ENCODE peak calls at places on chromosomes 7 and 10, in seven cellular contexts. One of them, this sample, is unnamed.

GRCh38 chr7:131570401-131570800 is 14.0 kb upstream of the PODXL start:
- DNase-seq in cardiac muscle cell: no peak
- DNase-seq in amniotic stem cell: no peak
- DNase-seq in RCC 7860: no peak
- DNase-seq in stimulated activated CD4-positive, alpha-beta T cell treated with anti-CD3 and anti-CD28 coated beads, Interleukin-4, amount 100 ng/mL, for 48 hours: no peak
- DNase-seq in hippocampal formation: no peak
- DNase-seq in HCEC 1CT: no peak
- DNase-seq in this sample: no peak

GRCh38 chr10:50610364-50610763 is 13.4 kb downstream of the SGMS1 start:
- DNase-seq in stimulated activated CD4-positive, alpha-beta T cell treated with anti-CD3 and anti-CD28 coated beads, Interleukin-4, amount 100 ng/mL, for 48 hours: no peak
- DNase-seq in hippocampal formation: no peak
- DNase-seq in amniotic stem cell: no peak
- DNase-seq in cardiac muscle cell: peak
- DNase-seq in RCC 7860: no peak
- DNase-seq in HCEC 1CT: no peak
- DNase-seq in this sample: no peak

GRCh38 chr7:42691030-42691639 is 220.7 kb downstream of the C7orf25 start:
- DNase-seq in HCEC 1CT: peak
- DNase-seq in RCC 7860: peak
- DNase-seq in stimulated activated CD4-positive, alpha-beta T cell treated with anti-CD3 and anti-CD28 coated beads, Interleukin-4, amount 100 ng/mL, for 48 hours: no peak
- DNase-seq in amniotic stem cell: peak
- DNase-seq in hippocampal formation: no peak
- DNase-seq in cardiac muscle cell: peak
- DNase-seq in this sample: peak

GRCh38 chr10:102657984-102658724 is 13.9 kb downstream of the TRIM8 start:
- DNase-seq in stimulated activated CD4-positive, alpha-beta T cell treated with anti-CD3 and anti-CD28 coated beads, Interleukin-4, amount 100 ng/mL, for 48 hours: no peak
- DNase-seq in RCC 7860: no peak
- DNase-seq in HCEC 1CT: no peak
- DNase-seq in cardiac muscle cell: no peak
- DNase-seq in hippocampal formation: no peak
- DNase-seq in amniotic stem cell: no peak
- DNase-seq in this sample: no peak

GRCh38 chr7:130865408-130866236 is 131.6 kb upstream of the KLF14 start:
- DNase-seq in hippocampal formation: no peak
- DNase-seq in HCEC 1CT: peak
- DNase-seq in stimulated activated CD4-positive, alpha-beta T cell treated with anti-CD3 and anti-CD28 coated beads, Interleukin-4, amount 100 ng/mL, for 48 hours: no peak
- DNase-seq in cardiac muscle cell: peak
- DNase-seq in amniotic stem cell: no peak
- DNase-seq in RCC 7860: no peak
- DNase-seq in this sample: no peak

GRCh38 chr10:72588266-72588665 is 37.6 kb downstream of the MICU1 start:
- DNase-seq in HCEC 1CT: no peak
- DNase-seq in cardiac muscle cell: no peak
- DNase-seq in RCC 7860: no peak
- DNase-seq in stimulated activated CD4-positive, alpha-beta T cell treated with anti-CD3 and anti-CD28 coated beads, Interleukin-4, amount 100 ng/mL, for 48 hours: no peak
- DNase-seq in amniotic stem cell: no peak
- DNase-seq in hippocampal formation: no peak
- DNase-seq in this sample: no peak

GRCh38 chr10:133350950-133351329 is 3.8 kb downstream of the PRAP1 start:
- DNase-seq in RCC 7860: no peak
- DNase-seq in stimulated activated CD4-positive, alpha-beta T cell treated with anti-CD3 and anti-CD28 coated beads, Interleukin-4, amount 100 ng/mL, for 48 hours: no peak
- DNase-seq in cardiac muscle cell: no peak
- DNase-seq in HCEC 1CT: no peak
- DNase-seq in hippocampal formation: no peak
- DNase-seq in amniotic stem cell: no peak
- DNase-seq in this sample: no peak

GRCh38 chr7:1569016-1569415 is 816 bp downstream of the PSMG3 start:
- DNase-seq in hippocampal formation: no peak
- DNase-seq in amniotic stem cell: no peak
- DNase-seq in RCC 7860: peak
- DNase-seq in HCEC 1CT: no peak
- DNase-seq in stimulated activated CD4-positive, alpha-beta T cell treated with anti-CD3 and anti-CD28 coated beads, Interleukin-4, amount 100 ng/mL, for 48 hours: no peak
- DNase-seq in cardiac muscle cell: no peak
- DNase-seq in this sample: no peak

GRCh38 chr7:36278069-36278766 is 111.4 kb upstream of the ANLN start:
- DNase-seq in stimulated activated CD4-positive, alpha-beta T cell treated with anti-CD3 and anti-CD28 coated beads, Interleukin-4, amount 100 ng/mL, for 48 hours: no peak
- DNase-seq in hippocampal formation: no peak
- DNase-seq in amniotic stem cell: no peak
- DNase-seq in RCC 7860: no peak
- DNase-seq in cardiac muscle cell: no peak
- DNase-seq in HCEC 1CT: no peak
- DNase-seq in this sample: no peak

GRCh38 chr7:107879400-107880035 is 11.5 kb upstream of the DLD start:
- DNase-seq in stimulated activated CD4-positive, alpha-beta T cell treated with anti-CD3 and anti-CD28 coated beads, Interleukin-4, amount 100 ng/mL, for 48 hours: no peak
- DNase-seq in RCC 7860: peak
- DNase-seq in HCEC 1CT: peak
- DNase-seq in hippocampal formation: no peak
- DNase-seq in amniotic stem cell: peak
- DNase-seq in cardiac muscle cell: peak
- DNase-seq in this sample: peak

GRCh38 chr7:26497801-26498596 is 206.3 kb downstream of the SNX10 start:
- DNase-seq in stimulated activated CD4-positive, alpha-beta T cell treated with anti-CD3 and anti-CD28 coated beads, Interleukin-4, amount 100 ng/mL, for 48 hours: no peak
- DNase-seq in amniotic stem cell: no peak
- DNase-seq in cardiac muscle cell: no peak
- DNase-seq in hippocampal formation: no peak
- DNase-seq in HCEC 1CT: no peak
- DNase-seq in RCC 7860: peak
- DNase-seq in this sample: peak

GRCh38 chr7:41245916-41246315 is 457.0 kb downstream of the INHBA start:
- DNase-seq in RCC 7860: no peak
- DNase-seq in hippocampal formation: no peak
- DNase-seq in cardiac muscle cell: no peak
- DNase-seq in stimulated activated CD4-positive, alpha-beta T cell treated with anti-CD3 and anti-CD28 coated beads, Interleukin-4, amount 100 ng/mL, for 48 hours: no peak
- DNase-seq in amniotic stem cell: no peak
- DNase-seq in HCEC 1CT: no peak
- DNase-seq in this sample: no peak

GRCh38 chr10:13528138-13528874 is 508 bp downstream of the BEND7 start:
- DNase-seq in hippocampal formation: no peak
- DNase-seq in amniotic stem cell: no peak
- DNase-seq in RCC 7860: no peak
- DNase-seq in cardiac muscle cell: peak
- DNase-seq in stimulated activated CD4-positive, alpha-beta T cell treated with anti-CD3 and anti-CD28 coated beads, Interleukin-4, amount 100 ng/mL, for 48 hours: no peak
- DNase-seq in HCEC 1CT: no peak
- DNase-seq in this sample: no peak

GRCh38 chr10:1050145-1050544 is 1.2 kb upstream of the IDI1 start:
- DNase-seq in hippocampal formation: no peak
- DNase-seq in HCEC 1CT: peak
- DNase-seq in cardiac muscle cell: peak
- DNase-seq in stimulated activated CD4-positive, alpha-beta T cell treated with anti-CD3 and anti-CD28 coated beads, Interleukin-4, amount 100 ng/mL, for 48 hours: no peak
- DNase-seq in RCC 7860: no peak
- DNase-seq in amniotic stem cell: no peak
- DNase-seq in this sample: no peak

GRCh38 chr10:18681366-18681765 is 22.1 kb downstream of the ARL5B start:
- DNase-seq in stimulated activated CD4-positive, alpha-beta T cell treated with anti-CD3 and anti-CD28 coated beads, Interleukin-4, amount 100 ng/mL, for 48 hours: no peak
- DNase-seq in HCEC 1CT: no peak
- DNase-seq in hippocampal formation: no peak
- DNase-seq in amniotic stem cell: no peak
- DNase-seq in RCC 7860: no peak
- DNase-seq in cardiac muscle cell: no peak
- DNase-seq in this sample: no peak

GRCh38 chr10:1287493-1288480 is 231.6 kb downstream of the WDR37 start:
- DNase-seq in amniotic stem cell: no peak
- DNase-seq in stimulated activated CD4-positive, alpha-beta T cell treated with anti-CD3 and anti-CD28 coated beads, Interleukin-4, amount 100 ng/mL, for 48 hours: no peak
- DNase-seq in cardiac muscle cell: no peak
- DNase-seq in RCC 7860: no peak
- DNase-seq in HCEC 1CT: no peak
- DNase-seq in hippocampal formation: no peak
- DNase-seq in this sample: no peak

GRCh38 chr7:55174856-55175255 is 156.0 kb downstream of the EGFR start:
- DNase-seq in stimulated activated CD4-positive, alpha-beta T cell treated with anti-CD3 and anti-CD28 coated beads, Interleukin-4, amount 100 ng/mL, for 48 hours: no peak
- DNase-seq in hippocampal formation: no peak
- DNase-seq in amniotic stem cell: no peak
- DNase-seq in RCC 7860: no peak
- DNase-seq in cardiac muscle cell: no peak
- DNase-seq in HCEC 1CT: no peak
- DNase-seq in this sample: no peak

GRCh38 chr10:112967200-112967599 is 17.2 kb downstream of the TCF7L2 start:
- DNase-seq in RCC 7860: peak
- DNase-seq in stimulated activated CD4-positive, alpha-beta T cell treated with anti-CD3 and anti-CD28 coated beads, Interleukin-4, amount 100 ng/mL, for 48 hours: no peak
- DNase-seq in hippocampal formation: no peak
- DNase-seq in cardiac muscle cell: no peak
- DNase-seq in HCEC 1CT: peak
- DNase-seq in amniotic stem cell: no peak
- DNase-seq in this sample: no peak

GRCh38 chr7:3246133-3246532 is 54.9 kb upstream of the SDK1 start:
- DNase-seq in hippocampal formation: no peak
- DNase-seq in RCC 7860: no peak
- DNase-seq in HCEC 1CT: no peak
- DNase-seq in amniotic stem cell: no peak
- DNase-seq in cardiac muscle cell: peak
- DNase-seq in stimulated activated CD4-positive, alpha-beta T cell treated with anti-CD3 and anti-CD28 coated beads, Interleukin-4, amount 100 ng/mL, for 48 hours: no peak
- DNase-seq in this sample: no peak

GRCh38 chr10:71427246-71427645 is 30.5 kb downstream of the CDH23 start:
- DNase-seq in cardiac muscle cell: no peak
- DNase-seq in amniotic stem cell: no peak
- DNase-seq in RCC 7860: no peak
- DNase-seq in stimulated activated CD4-positive, alpha-beta T cell treated with anti-CD3 and anti-CD28 coated beads, Interleukin-4, amount 100 ng/mL, for 48 hours: no peak
- DNase-seq in HCEC 1CT: no peak
- DNase-seq in hippocampal formation: no peak
- DNase-seq in this sample: no peak

GRCh38 chr10:75210193-75211006 is at the start of gene VDAC2:
- DNase-seq in hippocampal formation: peak
- DNase-seq in amniotic stem cell: peak
- DNase-seq in HCEC 1CT: peak
- DNase-seq in stimulated activated CD4-positive, alpha-beta T cell treated with anti-CD3 and anti-CD28 coated beads, Interleukin-4, amount 100 ng/mL, for 48 hours: peak
- DNase-seq in RCC 7860: peak
- DNase-seq in cardiac muscle cell: peak
- DNase-seq in this sample: peak

GRCh38 chr10:14781763-14782162 is 7.1 kb upstream of the FAM107B start:
- DNase-seq in stimulated activated CD4-positive, alpha-beta T cell treated with anti-CD3 and anti-CD28 coated beads, Interleukin-4, amount 100 ng/mL, for 48 hours: no peak
- DNase-seq in amniotic stem cell: no peak
- DNase-seq in cardiac muscle cell: no peak
- DNase-seq in RCC 7860: no peak
- DNase-seq in hippocampal formation: no peak
- DNase-seq in HCEC 1CT: no peak
- DNase-seq in this sample: no peak

GRCh38 chr7:67947651-67948050 is 951.0 kb downstream of the TYW1 start:
- DNase-seq in RCC 7860: peak
- DNase-seq in HCEC 1CT: no peak
- DNase-seq in cardiac muscle cell: no peak
- DNase-seq in hippocampal formation: no peak
- DNase-seq in stimulated activated CD4-positive, alpha-beta T cell treated with anti-CD3 and anti-CD28 coated beads, Interleukin-4, amount 100 ng/mL, for 48 hours: no peak
- DNase-seq in amniotic stem cell: no peak
- DNase-seq in this sample: peak

GRCh38 chr10:92419740-92420553 is 129.0 kb downstream of the MARCHF5 start:
- DNase-seq in HCEC 1CT: peak
- DNase-seq in cardiac muscle cell: peak
- DNase-seq in stimulated activated CD4-positive, alpha-beta T cell treated with anti-CD3 and anti-CD28 coated beads, Interleukin-4, amount 100 ng/mL, for 48 hours: no peak
- DNase-seq in hippocampal formation: no peak
- DNase-seq in amniotic stem cell: no peak
- DNase-seq in RCC 7860: no peak
- DNase-seq in this sample: no peak

GRCh38 chr10:45550903-45551302 is 121.7 kb downstream of the ZFAND4 start:
- DNase-seq in amniotic stem cell: no peak
- DNase-seq in RCC 7860: no peak
- DNase-seq in hippocampal formation: no peak
- DNase-seq in HCEC 1CT: no peak
- DNase-seq in stimulated activated CD4-positive, alpha-beta T cell treated with anti-CD3 and anti-CD28 coated beads, Interleukin-4, amount 100 ng/mL, for 48 hours: no peak
- DNase-seq in cardiac muscle cell: no peak
- DNase-seq in this sample: no peak

GRCh38 chr10:10785627-10786333 is 231.9 kb upstream of the CELF2 start:
- DNase-seq in stimulated activated CD4-positive, alpha-beta T cell treated with anti-CD3 and anti-CD28 coated beads, Interleukin-4, amount 100 ng/mL, for 48 hours: no peak
- DNase-seq in amniotic stem cell: no peak
- DNase-seq in RCC 7860: peak
- DNase-seq in HCEC 1CT: peak
- DNase-seq in hippocampal formation: no peak
- DNase-seq in cardiac muscle cell: no peak
- DNase-seq in this sample: peak

GRCh38 chr10:13617146-13617545 is 30.4 kb downstream of the PRPF18 start:
- DNase-seq in amniotic stem cell: no peak
- DNase-seq in hippocampal formation: no peak
- DNase-seq in cardiac muscle cell: no peak
- DNase-seq in HCEC 1CT: peak
- DNase-seq in RCC 7860: no peak
- DNase-seq in stimulated activated CD4-positive, alpha-beta T cell treated with anti-CD3 and anti-CD28 coated beads, Interleukin-4, amount 100 ng/mL, for 48 hours: no peak
- DNase-seq in this sample: no peak

GRCh38 chr10:102449321-102450123 is 1.8 kb downstream of the C10orf95 start:
- DNase-seq in RCC 7860: peak
- DNase-seq in amniotic stem cell: no peak
- DNase-seq in hippocampal formation: peak
- DNase-seq in cardiac muscle cell: peak
- DNase-seq in HCEC 1CT: no peak
- DNase-seq in stimulated activated CD4-positive, alpha-beta T cell treated with anti-CD3 and anti-CD28 coated beads, Interleukin-4, amount 100 ng/mL, for 48 hours: peak
- DNase-seq in this sample: peak

GRCh38 chr10:18822156-18822555 is 162.9 kb downstream of the ARL5B start:
- DNase-seq in hippocampal formation: no peak
- DNase-seq in RCC 7860: peak
- DNase-seq in amniotic stem cell: no peak
- DNase-seq in stimulated activated CD4-positive, alpha-beta T cell treated with anti-CD3 and anti-CD28 coated beads, Interleukin-4, amount 100 ng/mL, for 48 hours: no peak
- DNase-seq in HCEC 1CT: no peak
- DNase-seq in cardiac muscle cell: peak
- DNase-seq in this sample: no peak

GRCh38 chr7:77532247-77532646 is 4.8 kb upstream of the PTPN12 start:
- DNase-seq in amniotic stem cell: no peak
- DNase-seq in HCEC 1CT: no peak
- DNase-seq in cardiac muscle cell: no peak
- DNase-seq in hippocampal formation: no peak
- DNase-seq in RCC 7860: no peak
- DNase-seq in stimulated activated CD4-positive, alpha-beta T cell treated with anti-CD3 and anti-CD28 coated beads, Interleukin-4, amount 100 ng/mL, for 48 hours: no peak
- DNase-seq in this sample: no peak

GRCh38 chr7:30596043-30596641 is 1.5 kb downstream of the GARS1 start:
- DNase-seq in RCC 7860: peak
- DNase-seq in amniotic stem cell: no peak
- DNase-seq in hippocampal formation: no peak
- DNase-seq in cardiac muscle cell: no peak
- DNase-seq in HCEC 1CT: peak
- DNase-seq in stimulated activated CD4-positive, alpha-beta T cell treated with anti-CD3 and anti-CD28 coated beads, Interleukin-4, amount 100 ng/mL, for 48 hours: no peak
- DNase-seq in this sample: no peak

GRCh38 chr10:84076047-84076388 is 63.3 kb upstream of the GHITM start:
- DNase-seq in stimulated activated CD4-positive, alpha-beta T cell treated with anti-CD3 and anti-CD28 coated beads, Interleukin-4, amount 100 ng/mL, for 48 hours: no peak
- DNase-seq in HCEC 1CT: peak
- DNase-seq in hippocampal formation: no peak
- DNase-seq in RCC 7860: no peak
- DNase-seq in cardiac muscle cell: no peak
- DNase-seq in amniotic stem cell: peak
- DNase-seq in this sample: peak

GRCh38 chr7:41711283-41712064 is 8.6 kb upstream of the INHBA start:
- DNase-seq in HCEC 1CT: no peak
- DNase-seq in stimulated activated CD4-positive, alpha-beta T cell treated with anti-CD3 and anti-CD28 coated beads, Interleukin-4, amount 100 ng/mL, for 48 hours: no peak
- DNase-seq in RCC 7860: no peak
- DNase-seq in amniotic stem cell: no peak
- DNase-seq in hippocampal formation: no peak
- DNase-seq in cardiac muscle cell: peak
- DNase-seq in this sample: peak

GRCh38 chr7:16841681-16842080 is 36.9 kb upstream of the AGR2 start:
- DNase-seq in hippocampal formation: no peak
- DNase-seq in HCEC 1CT: no peak
- DNase-seq in RCC 7860: no peak
- DNase-seq in stimulated activated CD4-positive, alpha-beta T cell treated with anti-CD3 and anti-CD28 coated beads, Interleukin-4, amount 100 ng/mL, for 48 hours: no peak
- DNase-seq in cardiac muscle cell: no peak
- DNase-seq in amniotic stem cell: no peak
- DNase-seq in this sample: no peak

GRCh38 chr7:131529179-131529578 is 27.2 kb downstream of the PODXL start:
- DNase-seq in cardiac muscle cell: no peak
- DNase-seq in HCEC 1CT: no peak
- DNase-seq in hippocampal formation: no peak
- DNase-seq in amniotic stem cell: no peak
- DNase-seq in RCC 7860: no peak
- DNase-seq in stimulated activated CD4-positive, alpha-beta T cell treated with anti-CD3 and anti-CD28 coated beads, Interleukin-4, amount 100 ng/mL, for 48 hours: no peak
- DNase-seq in this sample: no peak

GRCh38 chr10:62937674-62938073 is 121.5 kb upstream of the EGR2 start:
- DNase-seq in HCEC 1CT: no peak
- DNase-seq in cardiac muscle cell: no peak
- DNase-seq in hippocampal formation: no peak
- DNase-seq in RCC 7860: no peak
- DNase-seq in stimulated activated CD4-positive, alpha-beta T cell treated with anti-CD3 and anti-CD28 coated beads, Interleukin-4, amount 100 ng/mL, for 48 hours: no peak
- DNase-seq in amniotic stem cell: no peak
- DNase-seq in this sample: no peak

GRCh38 chr10:101777857-101778145 is 1.9 kb upstream of the FGF8 start:
- DNase-seq in hippocampal formation: no peak
- DNase-seq in stimulated activated CD4-positive, alpha-beta T cell treated with anti-CD3 and anti-CD28 coated beads, Interleukin-4, amount 100 ng/mL, for 48 hours: no peak
- DNase-seq in HCEC 1CT: no peak
- DNase-seq in RCC 7860: no peak
- DNase-seq in amniotic stem cell: no peak
- DNase-seq in cardiac muscle cell: no peak
- DNase-seq in this sample: no peak

GRCh38 chr7:115844857-115845256 is 185.7 kb downstream of the TFEC start:
- DNase-seq in RCC 7860: no peak
- DNase-seq in stimulated activated CD4-positive, alpha-beta T cell treated with anti-CD3 and anti-CD28 coated beads, Interleukin-4, amount 100 ng/mL, for 48 hours: no peak
- DNase-seq in amniotic stem cell: no peak
- DNase-seq in hippocampal formation: no peak
- DNase-seq in HCEC 1CT: peak
- DNase-seq in cardiac muscle cell: no peak
- DNase-seq in this sample: no peak

This sample was measured in kidney glomerular epithelial cell.